ENCODE peak calls at places on chromosomes 5 and 9, in seven cellular contexts. F is Karpas-422, H is MM.1S, M is PC-3, S is hepatocyte, Z is GM23248, N is fibroblast of lung. K is an unnamed sample.

GRCh38 chr5:128271859-128272446 is 188.4 kb downstream of the SLC12A2 start:
- DNase-seq in M (peak), H (no peak), Z (peak), S (peak), N (peak), F (no peak), K (no peak)

GRCh38 chr5:31854181-31854624 is 215.3 kb downstream of the PDZD2 start:
- DNase-seq in S (peak), F (no peak), N (peak), M (peak), Z (peak), H (no peak), K (no peak)

GRCh38 chr5:150764530-150764929 is 5.7 kb upstream of the DCTN4 start:
- DNase-seq in H (no peak), Z (no peak), M (no peak), N (no peak), F (no peak), S (no peak), K (no peak)

GRCh38 chr5:102845041-102845440 is 89.9 kb downstream of the PAM start:
- DNase-seq in M (no peak), H (no peak), N (no peak), S (no peak), Z (no peak), F (no peak), K (no peak)

GRCh38 chr5:41246376-41246775 is 33.0 kb upstream of the C6 start:
- DNase-seq in S (peak), Z (peak), M (peak), F (no peak), H (no peak), N (peak), K (no peak)

GRCh38 chr5:110361501-110361900 is 365.0 kb downstream of the TMEM232 start:
- DNase-seq in M (peak), N (peak), H (no peak), F (no peak), S (no peak), Z (peak), K (no peak)

GRCh38 chr5:172048170-172048422 is 41.7 kb upstream of the FBXW11 start:
- DNase-seq in S (no peak), H (no peak), F (no peak), N (no peak), Z (no peak), M (no peak), K (no peak)

GRCh38 chr5:116864157-116864837 is 289.7 kb upstream of the SEMA6A start:
- DNase-seq in S (peak), M (no peak), F (no peak), H (no peak), Z (no peak), N (peak), K (no peak)

GRCh38 chr5:57468481-57469165 is 14.0 kb downstream of the ACTBL2 start:
- DNase-seq in S (no peak), F (no peak), M (no peak), H (no peak), N (peak), Z (peak), K (no peak)

GRCh38 chr9:136726118-136726517 is 13.7 kb downstream of the DIPK1B start:
- DNase-seq in F (no peak), N (no peak), M (no peak), H (no peak), S (no peak), Z (no peak), K (no peak)

GRCh38 chr9:15543033-15543791 is 9.6 kb upstream of the CCDC171 start:
- DNase-seq in F (no peak), H (no peak), N (no peak), S (peak), M (peak), Z (peak), K (no peak)

GRCh38 chr9:98488578-98489312 is 220.0 kb downstream of the GABBR2 start:
- DNase-seq in Z (peak), M (peak), N (peak), H (no peak), S (peak), F (no peak), K (no peak)

GRCh38 chr9:77647659-77648457 is at the start of gene GNA14:
- DNase-seq in H (no peak), Z (peak), S (peak), F (no peak), M (no peak), N (peak), K (no peak)

GRCh38 chr9:91420471-91421021 is 3.1 kb downstream of the NFIL3 start:
- DNase-seq in S (no peak), F (no peak), H (peak), Z (peak), M (no peak), N (peak), K (no peak)

GRCh38 chr9:36164361-36164760 is 4.8 kb upstream of the CCIN start:
- DNase-seq in N (no peak), Z (no peak), H (no peak), F (no peak), S (no peak), M (no peak), K (no peak)

GRCh38 chr9:114432323-114433067 is 44.7 kb upstream of the AKNA start:
- DNase-seq in N (no peak), H (no peak), Z (no peak), M (no peak), F (no peak), S (no peak), K (no peak)

GRCh38 chr5:1908931-1909330 is 26.2 kb upstream of the IRX4 start:
- DNase-seq in S (no peak), M (no peak), N (no peak), H (no peak), F (no peak), Z (no peak), K (no peak)

GRCh38 chr5:66814146-66814991 is 218.2 kb downstream of the MAST4 start:
- DNase-seq in Z (peak), F (peak), N (peak), S (peak), M (peak), H (peak), K (peak)

GRCh38 chr5:72282878-72283277 is 37.2 kb downstream of the MRPS27 start:
- DNase-seq in F (no peak), H (no peak), Z (peak), M (no peak), N (peak), S (no peak), K (no peak)

GRCh38 chr5:172487671-172488070 is 33.3 kb upstream of the SH3PXD2B start:
- DNase-seq in H (no peak), M (no peak), S (no peak), F (no peak), Z (no peak), N (no peak), K (no peak)

GRCh38 chr5:169152946-169153345 is 148.0 kb downstream of the SLIT3 start:
- DNase-seq in F (no peak), N (no peak), S (no peak), M (no peak), H (no peak), Z (no peak), K (no peak)

GRCh38 chr9:103361906-103362305 is 366.8 kb downstream of the CYLC2 start:
- DNase-seq in H (no peak), N (no peak), Z (no peak), M (no peak), F (no peak), S (no peak), K (no peak)

GRCh38 chr5:170148430-170149205 is 42.9 kb downstream of the FOXI1 start:
- DNase-seq in N (no peak), F (no peak), Z (no peak), M (no peak), S (no peak), H (no peak), K (no peak)

GRCh38 chr5:91885291-91886265 is 502.5 kb upstream of the ARRDC3 start:
- DNase-seq in Z (no peak), H (no peak), S (no peak), M (no peak), F (no peak), N (peak), K (no peak)

GRCh38 chr9:91847576-91847975 is 102.5 kb downstream of the ROR2 start:
- DNase-seq in F (no peak), S (peak), Z (peak), H (no peak), N (peak), M (no peak), K (no peak)

GRCh38 chr9:106921341-106921899 is 58.5 kb downstream of the ZNF462 start:
- DNase-seq in S (peak), H (peak), Z (peak), F (peak), N (peak), M (no peak), K (no peak)

GRCh38 chr5:150496534-150496933 is 11.4 kb upstream of the NDST1 start:
- DNase-seq in Z (no peak), N (no peak), S (no peak), M (no peak), F (no peak), H (no peak), K (no peak)

GRCh38 chr9:91379461-91379860 is 17.7 kb upstream of the AUH start:
- DNase-seq in S (no peak), H (no peak), N (no peak), F (no peak), Z (no peak), M (no peak), K (no peak)

GRCh38 chr5:149724884-149725283 is 5.2 kb upstream of the PPARGC1B start:
- DNase-seq in H (no peak), S (no peak), M (no peak), F (no peak), N (no peak), Z (no peak), K (no peak)

GRCh38 chr9:127180457-127181314 is 58.3 kb upstream of the ANGPTL2 start:
- DNase-seq in M (no peak), S (no peak), Z (no peak), H (no peak), N (no peak), F (no peak), K (no peak)

GRCh38 chr9:90860382-90860781 is 58.8 kb downstream of the SYK start:
- DNase-seq in H (no peak), N (no peak), Z (no peak), M (no peak), F (no peak), S (no peak), K (no peak)

GRCh38 chr5:161058751-161059150 is 206.7 kb upstream of the ATP10B start:
- DNase-seq in M (no peak), Z (no peak), N (peak), H (no peak), F (no peak), S (no peak), K (no peak)

GRCh38 chr5:154740483-154740882 is 14.7 kb upstream of the LARP1 start:
- DNase-seq in F (no peak), S (peak), H (no peak), M (no peak), N (peak), Z (peak), K (no peak)

GRCh38 chr5:14036514-14036913 is 92.0 kb upstream of the DNAH5 start:
- DNase-seq in S (peak), H (no peak), M (peak), Z (peak), N (peak), F (no peak), K (no peak)

GRCh38 chr5:5373351-5374033 is 49.0 kb upstream of the ICE1 start:
- DNase-seq in S (no peak), N (peak), M (no peak), H (no peak), Z (peak), F (no peak), K (no peak)

GRCh38 chr5:16757989-16758501 is 141.2 kb upstream of the RETREG1 start:
- DNase-seq in F (no peak), N (no peak), Z (no peak), H (no peak), M (no peak), S (no peak), K (no peak)

DNA sequence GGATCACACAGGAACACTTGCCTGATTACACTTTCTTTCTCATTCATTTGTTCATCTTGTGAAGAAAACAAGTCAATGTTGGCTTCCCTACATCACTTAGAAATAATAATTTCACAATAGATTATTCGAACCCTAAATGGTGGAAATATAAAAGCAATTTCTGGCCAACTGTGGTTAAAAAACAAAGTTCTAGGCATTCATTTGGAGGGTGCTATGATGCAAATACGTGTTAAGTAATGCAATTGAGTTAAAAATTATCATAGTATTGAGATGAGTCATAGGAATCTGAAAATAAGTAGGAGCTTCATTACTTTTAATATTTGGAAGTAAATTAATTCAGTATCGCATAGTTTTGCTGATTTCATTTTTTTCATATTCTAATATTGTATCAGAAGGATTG is 647.8 kb upstream of the WWC1 start:
- DNase-seq in N (peak), H (no peak), F (no peak), Z (peak), M (no peak), S (no peak), K (no peak)
- H3K27ac ChIP-seq in N (peak), H (no peak), F (no peak), Z (peak), M (peak), S (no peak), K (no peak)

GRCh38 chr5:141926434-141926833 is 2.8 kb downstream of the DELE1 start:
- DNase-seq in M (no peak), F (no peak), H (no peak), Z (no peak), S (no peak), N (no peak), K (no peak)
- H3K4me2 ChIP-seq in M (no peak), F (no peak), H (no peak), Z (no peak), S (no peak), N (no peak), K (no peak)

DNA sequence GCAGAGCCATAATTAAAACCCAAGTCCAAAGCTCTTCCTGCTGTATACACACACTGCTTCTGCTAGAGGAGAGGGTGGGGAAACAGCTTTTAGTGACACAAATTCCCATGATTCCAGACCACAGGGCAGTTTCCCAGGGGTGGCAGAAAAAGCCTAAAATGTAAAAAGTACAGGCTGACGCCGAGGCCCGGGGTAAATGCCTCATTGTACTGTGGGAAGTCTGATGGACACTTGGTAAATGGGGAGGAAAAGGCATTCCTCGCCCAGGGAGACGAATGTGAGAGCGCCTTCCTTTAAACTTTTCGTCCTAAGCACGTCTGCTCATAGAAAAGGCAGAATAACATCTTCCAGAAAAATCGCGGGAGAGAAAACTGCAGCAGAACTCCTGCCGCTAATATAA is 65.6 kb downstream of the DENND1A start:
- DNase-seq in M (no peak), N (no peak), Z (no peak), H (no peak), F (no peak), S (no peak), K (no peak)
- H3K27ac ChIP-seq in M (no peak), N (no peak), Z (no peak), H (no peak), F (no peak), S (no peak), K (no peak)

GRCh38 chr9:130288393-130288792 is 22.8 kb downstream of the HMCN2 start:
- DNase-seq in Z (no peak), F (no peak), S (no peak), M (no peak), H (no peak), N (no peak), K (no peak)

GRCh38 chr9:130287736-130288135 is 22.2 kb downstream of the HMCN2 start:
- DNase-seq in S (no peak), H (no peak), Z (no peak), N (no peak), F (no peak), M (no peak), K (no peak)

GRCh38 chr9:130290353-130291181 is 25.0 kb downstream of the HMCN2 start:
- DNase-seq in N (peak), H (no peak), M (no peak), Z (no peak), F (no peak), S (no peak), K (no peak)

GRCh38 chr9:130289711-130290241 is 24.2 kb downstream of the HMCN2 start:
- DNase-seq in S (no peak), F (no peak), M (no peak), N (no peak), H (no peak), Z (no peak), K (no peak)

GRCh38 chr9:130288926-130289705 is 23.6 kb downstream of the HMCN2 start:
- DNase-seq in F (no peak), S (no peak), M (no peak), Z (no peak), N (no peak), H (no peak), K (no peak)
- H3K4me2 ChIP-seq in F (no peak), S (no peak), M (no peak), Z (no peak), N (no peak), H (no peak), K (no peak)

GRCh38 chr9:97373311-97373710 is 38.6 kb upstream of the TDRD7 start:
- DNase-seq in F (no peak), S (no peak), N (no peak), H (no peak), M (no peak), Z (no peak), K (no peak)
- H3K27ac ChIP-seq in F (no peak), S (no peak), N (no peak), H (no peak), M (no peak), Z (no peak), K (no peak)